ENCODE peak calls at places on chromosomes 13 and 19, in four cellular contexts. R is activated CD4-positive, alpha-beta T cell treated with anti-CD3 and anti-CD28 coated beads, Interleukin-2, amount 50 U/mL, for 48 hours; V is GM23248; L is endodermal cell. D is an unnamed sample.
A peak's percentile ranks its signal among the peaks of the same experiment; 100 is the strongest.

GRCh38 chr13:31914843-31915242 is 116.7 kb upstream of the FRY start:
- DNase-seq in R (no peak), V (no peak), L (peak; percentile 61), D (no peak)

GRCh38 chr13:52319876-52320275 is 86.1 kb downstream of the THSD1 start:
- DNase-seq in R (no peak), V (peak; percentile 9), L (no peak), D (peak; percentile 54)

GRCh38 chr13:108302279-108302678 is 32.8 kb downstream of the TNFSF13B start:
- DNase-seq in R (no peak), V (no peak), L (no peak), D (no peak)

GRCh38 chr19:51071006-51071405 is 6.1 kb upstream of the KLK13 start:
- DNase-seq in R (no peak), V (no peak), L (no peak), D (no peak)

GRCh38 chr19:6696239-6696820 is 24.1 kb downstream of the C3 start:
- DNase-seq in R (no peak), V (no peak), L (no peak), D (no peak)

GRCh38 chr13:113099142-113099541 is 6.4 kb upstream of the F7 start:
- DNase-seq in R (no peak), V (no peak), L (no peak), D (no peak)

GRCh38 chr13:105897575-105897974 is 637.9 kb downstream of the EFNB2 start:
- DNase-seq in R (no peak), V (no peak), L (no peak), D (no peak)

GRCh38 chr13:109938255-109938936 is 152.0 kb upstream of the IRS2 start:
- DNase-seq in R (no peak), V (peak; percentile 91), L (no peak), D (peak; percentile 96)

GRCh38 chr19:29714371-29714952 is 599 bp downstream of the C19orf12 start:
- DNase-seq in R (no peak), V (peak; percentile 10), L (no peak), D (no peak)

GRCh38 chr19:32890841-32891240 is 21.3 kb upstream of the SLC7A9 start:
- DNase-seq in R (no peak), V (no peak), L (no peak), D (no peak)

GRCh38 chr13:20428666-20429644 is 96.7 kb downstream of the CRYL1 start:
- DNase-seq in R (peak; percentile 44), V (peak; percentile 66), L (no peak), D (peak; percentile 91)

GRCh38 chr13:98368019-98368418 is 190.9 kb upstream of the RNF113B start:
- DNase-seq in R (no peak), V (no peak), L (no peak), D (peak; percentile 11)

GRCh38 chr13:110162053-110162452 is 144.9 kb downstream of the COL4A1 start:
- DNase-seq in R (no peak), V (no peak), L (peak; percentile 34), D (no peak)

GRCh38 chr13:94119360-94119936 is 360.0 kb downstream of the DCT start:
- DNase-seq in R (no peak), V (no peak), L (no peak), D (no peak)

D was measured in fibroblast of mammary gland.